ENCODE peak calls at places on chromosomes 13 and 19, in six cellular contexts. G is colonic mucosa; S is heart right ventricle; B is brain microvascular endothelial cell; T is CD4-positive, alpha-beta T cell; U is hepatocyte. N is an unnamed sample.

GRCh38 chr13:51417716-51418115 is 35.1 kb downstream of the INTS6 start:
- DNase-seq in T (no peak), S (no peak), B (no peak), U (no peak), G (no peak), N (no peak)

GRCh38 chr13:30466358-30466714 is 600 bp upstream of the HMGB1 start:
- DNase-seq in S (no peak), U (peak), B (peak), G (no peak), T (no peak), N (no peak)

GRCh38 chr19:13430790-13431582 is 75.3 kb downstream of the CACNA1A start:
- DNase-seq in B (peak), G (peak), U (peak), T (peak), S (peak), N (peak)

GRCh38 chr19:4199699-4200293 is 17.3 kb downstream of the ANKRD24 start:
- DNase-seq in T (no peak), G (no peak), U (peak), B (no peak), S (no peak), N (no peak)

GRCh38 chr13:113859311-113860050 is 4.4 kb downstream of the GAS6 start:
- DNase-seq in B (no peak), G (no peak), U (no peak), T (no peak), S (peak), N (no peak)

GRCh38 chr13:30194906-30195305 is 112.4 kb downstream of the KATNAL1 start:
- DNase-seq in B (no peak), S (no peak), U (no peak), G (no peak), T (no peak), N (no peak)

GRCh38 chr13:113666951-113667701 is at the start of gene GRK1:
- DNase-seq in T (no peak), B (no peak), U (no peak), G (no peak), S (no peak), N (no peak)

GRCh38 chr19:38173324-38174041 is 50.5 kb downstream of the DPF1 start:
- DNase-seq in G (no peak), T (no peak), S (peak), B (no peak), U (no peak), N (peak)

GRCh38 chr13:51534075-51534817 is 50.0 kb upstream of the WDFY2 start:
- DNase-seq in B (no peak), G (no peak), T (peak), U (no peak), S (peak), N (peak)

GRCh38 chr13:111033172-111034133 is 81.7 kb upstream of the ARHGEF7 start:
- DNase-seq in U (no peak), S (no peak), G (no peak), T (no peak), B (no peak), N (no peak)

GRCh38 chr19:6038634-6039405 is 60.9 kb upstream of the RANBP3 start:
- DNase-seq in S (no peak), G (no peak), B (no peak), T (no peak), U (no peak), N (no peak)

GRCh38 chr19:1265611-1266115 is 3.5 kb upstream of the CIRBP start:
- DNase-seq in B (peak), U (peak), G (peak), T (peak), S (peak), N (no peak)

GRCh38 chr19:680287-681028 is 4.3 kb downstream of the FSTL3 start:
- DNase-seq in B (peak), T (peak), U (peak), G (peak), S (peak), N (peak)

GRCh38 chr13:94169783-94170513 is 309.5 kb downstream of the DCT start:
- DNase-seq in U (no peak), T (no peak), S (no peak), B (no peak), G (no peak), N (peak)

GRCh38 chr19:8639821-8640401 is 9.5 kb downstream of the NFILZ start:
- DNase-seq in G (no peak), U (no peak), S (no peak), B (no peak), T (no peak), N (no peak)

GRCh38 chr13:99056381-99057014 is 78.6 kb upstream of the DOCK9 start:
- DNase-seq in B (no peak), G (no peak), U (no peak), T (no peak), S (no peak), N (no peak)

GRCh38 chr13:48126944-48127814 is 32.3 kb upstream of the MED4 start:
- DNase-seq in B (peak), S (peak), G (peak), T (peak), U (peak), N (peak)

GRCh38 chr19:932647-933552 is 7.1 kb downstream of the ARID3A start:
- DNase-seq in S (peak), U (no peak), G (peak), T (peak), B (peak), N (peak)

GRCh38 chr19:23991170-23991569 is 76.5 kb downstream of the ZNF726 start:
- DNase-seq in T (no peak), G (no peak), U (peak), B (peak), S (peak), N (no peak)

GRCh38 chr13:66312312-66313087 is 917.6 kb downstream of the PCDH9 start:
- DNase-seq in G (peak), B (peak), U (peak), S (no peak), T (no peak), N (no peak)

GRCh38 chr19:35793381-35794165 is 18.2 kb downstream of the ARHGAP33 start:
- DNase-seq in U (peak), S (no peak), G (no peak), B (peak), T (no peak), N (no peak)

GRCh38 chr13:39675904-39676303 is 20.4 kb downstream of the COG6 start:
- DNase-seq in U (no peak), T (no peak), S (no peak), B (no peak), G (no peak), N (no peak)

GRCh38 chr13:36533806-36534205 is 101.5 kb downstream of the CCNA1 start:
- DNase-seq in B (no peak), T (no peak), G (no peak), S (no peak), U (no peak), N (no peak)

GRCh38 chr13:41064493-41064892 is 3.2 kb downstream of the WBP4 start:
- DNase-seq in U (no peak), S (no peak), G (no peak), T (no peak), B (no peak), N (no peak)
- H3K27ac ChIP-seq in U (peak), S (peak), G (peak), T (no peak), B (peak), N (no peak)

GRCh38 chr19:53192771-53193533 is at the start of gene ZNF665:
- DNase-seq in B (peak), U (peak), S (peak), G (peak), T (peak), N (peak)
- H3K27ac ChIP-seq in B (peak), U (peak), S (peak), G (peak), T (peak), N (peak)

DNA sequence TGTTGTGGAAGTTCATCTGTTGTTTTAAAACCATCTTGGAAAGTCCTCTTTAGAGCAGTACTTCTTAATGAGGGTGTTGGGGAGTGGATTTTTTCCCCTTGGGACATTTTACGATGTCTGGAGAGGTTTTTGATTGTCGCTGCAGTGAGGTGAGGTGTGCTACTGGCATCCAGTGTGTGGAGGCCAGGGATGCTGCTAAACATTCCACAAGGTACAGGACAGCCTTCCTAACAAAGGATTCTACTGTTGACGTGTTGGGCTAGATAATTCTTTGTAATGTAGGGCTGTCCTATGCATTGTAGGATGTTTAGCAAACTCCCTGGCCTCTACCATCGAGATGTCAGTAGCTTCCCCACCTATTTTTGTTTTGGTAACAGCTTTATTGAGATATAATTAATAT is 33.3 kb downstream of the NAA16 start:
- DNase-seq in T (no peak), G (no peak), U (no peak), B (no peak), S (no peak), N (no peak)
- H3K27ac ChIP-seq in T (no peak), G (no peak), U (no peak), B (no peak), S (no peak), N (no peak)

GRCh38 chr13:41502676-41503075 is 45.3 kb downstream of the RGCC start:
- DNase-seq in U (no peak), B (no peak), S (no peak), T (peak), G (no peak), N (no peak)
- H3K27ac ChIP-seq in U (no peak), B (no peak), S (no peak), T (no peak), G (no peak), N (no peak)

GRCh38 chr19:48203794-48204628 is 33.5 kb downstream of the ZSWIM9 start:
- DNase-seq in U (peak), B (peak), S (peak), G (peak), T (peak), N (peak)
- H3K27ac ChIP-seq in U (peak), B (peak), S (peak), G (peak), T (peak), N (peak)

GRCh38 chr13:72727417-72728289 is at the start of the genes BORA and MZT1:
- DNase-seq in B (peak), G (peak), T (peak), U (peak), S (peak), N (peak)

GRCh38 chr13:72728290-72728605 is 525 bp downstream of the BORA start:
- DNase-seq in T (no peak), U (no peak), B (no peak), G (no peak), S (no peak), N (no peak)

GRCh38 chr13:72726721-72727416 is 560 bp downstream of the MZT1 start:
- DNase-seq in B (peak), U (peak), S (peak), T (peak), G (peak), N (peak)
- H3K27ac ChIP-seq in B (peak), U (peak), S (peak), T (peak), G (peak), N (peak)

GRCh38 chr19:45754323-45754722 is 14.7 kb downstream of the SIX5 start:
- DNase-seq in G (no peak), T (no peak), S (no peak), U (no peak), B (no peak), N (no peak)

GRCh38 chr19:45757696-45758095 is 11.4 kb downstream of the SIX5 start:
- DNase-seq in G (no peak), U (no peak), S (no peak), T (no peak), B (no peak), N (no peak)

GRCh38 chr19:45752639-45753038 is 16.4 kb downstream of the SIX5 start:
- DNase-seq in S (no peak), B (no peak), T (no peak), G (no peak), U (no peak), N (no peak)

GRCh38 chr19:45758921-45759320 is 10.1 kb downstream of the SIX5 start:
- DNase-seq in T (no peak), S (no peak), G (no peak), U (no peak), B (no peak), N (no peak)

DNA sequence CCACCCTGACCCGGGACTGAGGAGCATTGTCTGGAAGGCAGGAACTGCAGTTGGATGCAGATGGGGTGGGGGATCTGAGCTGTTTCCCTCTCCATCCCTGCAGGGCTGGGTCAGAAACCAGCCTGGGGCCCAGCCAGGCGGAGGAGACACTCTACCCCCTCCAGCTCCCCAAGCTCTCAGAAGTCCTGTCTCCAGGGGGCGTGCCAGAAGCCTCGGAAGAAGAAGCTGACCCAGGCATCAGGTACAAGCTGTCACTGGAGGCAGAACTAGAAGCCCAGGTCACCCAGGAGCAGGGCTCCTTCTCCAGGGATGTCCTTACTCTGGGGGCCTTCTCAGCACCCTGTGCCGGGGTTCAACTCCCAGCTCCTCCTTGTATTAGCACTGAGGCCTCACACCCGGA is 15.5 kb downstream of the SIX5 start:
- DNase-seq in T (no peak), G (no peak), S (no peak), U (no peak), B (no peak), N (no peak)
- H3K27ac ChIP-seq in T (no peak), G (no peak), S (no peak), U (no peak), B (no peak), N (no peak)

DNA sequence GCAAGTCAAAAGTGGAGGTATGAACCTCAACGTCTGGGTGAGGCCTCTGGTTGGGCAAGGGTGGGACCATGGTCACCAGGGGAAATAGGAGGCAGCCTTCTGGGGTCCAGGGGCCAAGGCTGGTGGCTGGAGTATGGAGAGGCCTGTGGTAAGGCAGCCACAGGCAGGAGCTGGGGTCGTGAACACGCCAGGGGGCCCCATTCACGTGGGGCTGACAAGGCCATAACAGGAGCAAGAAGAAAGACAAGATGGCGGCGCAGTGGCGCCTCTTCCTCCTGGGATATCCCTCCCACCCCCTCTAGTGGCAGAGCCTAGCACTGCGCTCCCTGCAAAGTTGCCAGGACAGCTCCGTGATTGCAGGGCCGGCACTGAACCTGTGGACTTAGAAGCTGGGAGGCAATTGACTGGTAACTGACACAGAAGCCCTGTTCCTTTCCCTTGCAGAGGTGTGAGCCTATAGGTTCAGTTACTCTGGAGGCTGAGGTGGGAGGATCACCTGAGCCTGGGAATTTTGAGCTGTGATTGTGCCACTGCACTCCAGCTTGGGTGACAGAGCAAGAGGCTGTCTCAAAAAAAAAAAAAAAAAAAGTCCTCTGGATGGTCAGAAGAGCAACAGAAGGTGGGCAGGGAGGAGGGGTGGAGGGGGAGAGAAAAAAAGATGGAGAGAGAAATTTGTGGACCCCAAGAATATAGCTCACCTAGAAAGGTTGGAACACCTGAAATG is 19.7 kb upstream of the EDDM13 start:
- DNase-seq in T (peak), B (peak), S (peak), G (peak), U (peak), N (no peak)
- H3K27ac ChIP-seq in T (no peak), B (no peak), S (no peak), G (no peak), U (no peak), N (no peak)

DNA sequence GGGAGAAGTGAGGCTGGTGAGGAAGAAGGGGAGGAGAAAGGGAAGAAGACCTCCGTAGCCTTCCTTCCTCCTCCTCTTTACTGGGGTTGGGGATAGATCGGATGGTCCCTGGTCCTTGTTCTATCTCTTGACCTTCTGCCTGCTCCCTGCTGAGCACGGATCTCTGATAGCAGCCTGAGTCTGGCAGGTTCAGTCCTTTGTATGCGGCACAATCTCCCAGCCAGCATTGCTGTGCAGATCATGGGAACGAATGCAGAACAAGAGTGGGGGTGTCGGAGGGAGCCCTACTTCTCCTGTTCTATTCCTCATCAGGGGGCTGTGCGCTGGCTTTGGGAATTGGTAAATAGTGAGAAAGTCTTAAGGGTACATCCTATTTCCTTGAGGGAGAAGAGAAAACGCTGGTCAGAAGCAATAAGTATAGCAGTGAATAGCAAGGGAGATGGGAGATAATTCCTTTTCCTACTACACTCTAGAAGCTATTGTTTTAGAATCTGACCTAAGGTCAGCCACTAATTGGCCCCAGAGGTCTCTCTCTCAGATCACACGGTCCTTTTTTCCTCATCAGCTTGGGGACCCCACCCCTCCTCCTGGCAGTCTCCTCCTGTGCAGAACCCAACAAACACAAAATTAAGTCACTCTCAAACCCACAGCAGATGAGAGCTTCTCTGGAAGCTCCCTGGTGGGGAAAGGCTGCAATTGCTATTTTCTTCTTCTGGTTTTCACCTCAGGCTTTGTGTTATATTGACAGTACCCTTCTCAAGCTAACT is 41.0 kb downstream of the KL start:
- DNase-seq in B (peak), U (no peak), G (no peak), S (peak), T (no peak), N (no peak)
- H3K27ac ChIP-seq in B (no peak), U (no peak), G (no peak), S (peak), T (no peak), N (no peak)

GRCh38 chr13:46288570-46289259 is 77.0 kb downstream of the LRRC63 start:
- DNase-seq in B (peak), S (no peak), T (no peak), G (no peak), U (peak), N (no peak)
- H3K27ac ChIP-seq in B (no peak), S (no peak), T (no peak), G (no peak), U (no peak), N (no peak)

N was measured in substantia nigra.